ENCODE peak calls at places on chromosomes 13 and 19, in eight cellular contexts. R is SK-N-SH; T is fibroblast of lung; A is RWPE2; C is activated CD8-positive, alpha-beta memory T cell treated with anti-CD3 and anti-CD28 coated beads, Interleukin-2, amount 50 U/mL, for 48 hours; E is naive thymus-derived CD8-positive, alpha-beta T cell; G is NCI-H2107; X is iPS-NIHi11. S is an unnamed sample.

GRCh38 chr19:38488096-38488495 is 54.6 kb downstream of the RYR1 start:
- DNase-seq in X (no peak), C (no peak), T (no peak), E (no peak), R (no peak), A (no peak), G (no peak), S (no peak)

GRCh38 chr13:113964251-113964995 is 9.5 kb downstream of the C13orf46 start:
- DNase-seq in G (no peak), A (peak; percentile 42), T (no peak), E (no peak), C (no peak), R (no peak), X (no peak), S (no peak)

GRCh38 chr13:35144496-35144895 is 202.4 kb downstream of the NBEA start:
- DNase-seq in A (no peak), X (no peak), T (no peak), G (no peak), E (no peak), R (no peak), C (no peak), S (no peak)

GRCh38 chr19:6059996-6060599 is 50.2 kb downstream of the RFX2 start:
- DNase-seq in X (no peak), T (no peak), C (peak; percentile 40), G (no peak), A (no peak), R (no peak), E (no peak), S (no peak)

GRCh38 chr19:52535831-52536800 is 8.6 kb downstream of the ZNF808 start:
- DNase-seq in X (peak; percentile 76), E (peak; percentile 86), C (peak; percentile 92), A (peak; percentile 89), G (no peak), T (peak; percentile 71), R (peak; percentile 84), S (peak; percentile 91)

GRCh38 chr19:51372649-51373504 is at the start of gene NKG7:
- DNase-seq in E (peak; percentile 53), A (no peak), G (no peak), X (no peak), T (no peak), R (no peak), C (peak; percentile 88), S (no peak)

GRCh38 chr19:13022111-13022858 is 27.0 kb downstream of the NFIX start:
- DNase-seq in T (peak; percentile 66), A (no peak), C (no peak), E (no peak), R (no peak), G (peak; percentile 44), X (no peak), S (peak; percentile 65)

GRCh38 chr19:4057913-4058695 is 8.6 kb downstream of the ZBTB7A start:
- DNase-seq in X (no peak), R (no peak), A (peak; percentile 87), T (peak; percentile 93), E (no peak), G (no peak), C (no peak), S (no peak)

GRCh38 chr19:36151144-36152051 is 849 bp downstream of the COX7A1 start:
- DNase-seq in A (no peak), C (no peak), E (no peak), X (peak; percentile 49), G (no peak), T (peak; percentile 11), R (no peak), S (peak; percentile 36)

GRCh38 chr13:38386421-38386820 is 36.8 kb downstream of the UFM1 start:
- DNase-seq in E (no peak), A (no peak), T (peak; percentile 29), X (no peak), G (no peak), R (no peak), C (no peak), S (no peak)

GRCh38 chr19:33447336-33448158 is 74.0 kb downstream of the CEBPG start:
- DNase-seq in E (no peak), R (no peak), A (peak; percentile 42), X (no peak), C (no peak), T (no peak), G (no peak), S (no peak)

GRCh38 chr19:37963190-37963947 is 56.4 kb downstream of the SIPA1L3 start:
- DNase-seq in X (no peak), A (no peak), C (no peak), T (peak; percentile 50), E (no peak), R (no peak), G (no peak), S (no peak)

GRCh38 chr19:5271145-5271544 is 69.5 kb downstream of the PTPRS start:
- DNase-seq in C (no peak), A (no peak), X (peak; percentile 51), R (no peak), G (no peak), T (peak; percentile 10), E (no peak), S (no peak)

GRCh38 chr13:54563286-54563685 is 1534.7 kb downstream of the OLFM4 start:
- DNase-seq in R (no peak), G (no peak), T (no peak), C (no peak), E (no peak), X (no peak), A (no peak), S (no peak)

S was measured in D341Med.